ENCODE peak calls at places on chromosome 2, in ten cellular contexts. One of them, this sample, is unnamed.

GRCh38 chr2:23621616-23622015 is 236.6 kb downstream of the KLHL29 start:
- DNase-seq in effector memory CD4-positive, alpha-beta T cell: no peak
- DNase-seq in CD8-positive, alpha-beta memory T cell: no peak
- DNase-seq in SK-N-MC: no peak
- DNase-seq in heart right ventricle: no peak
- DNase-seq in heart left ventricle: peak; percentile 42
- DNase-seq in left ventricle myocardium inferior: no peak
- DNase-seq in mammary epithelial cell: no peak
- DNase-seq in cardiac muscle cell: no peak
- DNase-seq in fibroblast of lung: no peak
- DNase-seq in this sample: no peak

GRCh38 chr2:6994569-6994968 is 77.4 kb downstream of the RNF144A start:
- DNase-seq in cardiac muscle cell: no peak
- DNase-seq in left ventricle myocardium inferior: no peak
- DNase-seq in mammary epithelial cell: no peak
- DNase-seq in fibroblast of lung: no peak
- DNase-seq in CD8-positive, alpha-beta memory T cell: no peak
- DNase-seq in effector memory CD4-positive, alpha-beta T cell: no peak
- DNase-seq in heart left ventricle: no peak
- DNase-seq in heart right ventricle: no peak
- DNase-seq in SK-N-MC: no peak
- DNase-seq in this sample: no peak

GRCh38 chr2:18309627-18310026 is 250.8 kb downstream of the RDH14 start:
- DNase-seq in heart right ventricle: no peak
- DNase-seq in mammary epithelial cell: no peak
- DNase-seq in SK-N-MC: no peak
- DNase-seq in CD8-positive, alpha-beta memory T cell: no peak
- DNase-seq in cardiac muscle cell: no peak
- DNase-seq in fibroblast of lung: no peak
- DNase-seq in heart left ventricle: no peak
- DNase-seq in left ventricle myocardium inferior: no peak
- DNase-seq in effector memory CD4-positive, alpha-beta T cell: no peak
- DNase-seq in this sample: no peak

GRCh38 chr2:103788875-103789715 is 1027.3 kb downstream of the TMEM182 start:
- DNase-seq in heart left ventricle: no peak
- DNase-seq in cardiac muscle cell: no peak
- DNase-seq in left ventricle myocardium inferior: peak; percentile 14
- DNase-seq in effector memory CD4-positive, alpha-beta T cell: no peak
- DNase-seq in mammary epithelial cell: no peak
- DNase-seq in CD8-positive, alpha-beta memory T cell: no peak
- DNase-seq in SK-N-MC: peak; percentile 57
- DNase-seq in fibroblast of lung: peak; percentile 68
- DNase-seq in heart right ventricle: peak; percentile 22
- DNase-seq in this sample: no peak

GRCh38 chr2:226585130-226585561 is 214.5 kb downstream of the IRS1 start:
- DNase-seq in cardiac muscle cell: no peak
- DNase-seq in mammary epithelial cell: no peak
- DNase-seq in heart right ventricle: no peak
- DNase-seq in effector memory CD4-positive, alpha-beta T cell: no peak
- DNase-seq in fibroblast of lung: no peak
- DNase-seq in left ventricle myocardium inferior: no peak
- DNase-seq in SK-N-MC: no peak
- DNase-seq in CD8-positive, alpha-beta memory T cell: no peak
- DNase-seq in heart left ventricle: no peak
- DNase-seq in this sample: no peak

GRCh38 chr2:236634203-236634602 is 64.6 kb downstream of the ACKR3 start:
- DNase-seq in CD8-positive, alpha-beta memory T cell: no peak
- DNase-seq in cardiac muscle cell: no peak
- DNase-seq in heart right ventricle: no peak
- DNase-seq in left ventricle myocardium inferior: no peak
- DNase-seq in effector memory CD4-positive, alpha-beta T cell: no peak
- DNase-seq in heart left ventricle: no peak
- DNase-seq in mammary epithelial cell: no peak
- DNase-seq in fibroblast of lung: no peak
- DNase-seq in SK-N-MC: no peak
- DNase-seq in this sample: no peak

GRCh38 chr2:2560374-2561015 is 229.4 kb upstream of the MYT1L start:
- DNase-seq in mammary epithelial cell: no peak
- DNase-seq in heart left ventricle: no peak
- DNase-seq in SK-N-MC: no peak
- DNase-seq in left ventricle myocardium inferior: no peak
- DNase-seq in cardiac muscle cell: no peak
- DNase-seq in heart right ventricle: no peak
- DNase-seq in CD8-positive, alpha-beta memory T cell: no peak
- DNase-seq in fibroblast of lung: no peak
- DNase-seq in effector memory CD4-positive, alpha-beta T cell: no peak
- DNase-seq in this sample: no peak

GRCh38 chr2:36516136-36516870 is 81.7 kb downstream of the FEZ2 start:
- DNase-seq in SK-N-MC: no peak
- DNase-seq in left ventricle myocardium inferior: no peak
- DNase-seq in effector memory CD4-positive, alpha-beta T cell: no peak
- DNase-seq in fibroblast of lung: peak; percentile 62
- DNase-seq in mammary epithelial cell: peak; percentile 45
- DNase-seq in heart left ventricle: no peak
- DNase-seq in cardiac muscle cell: peak; percentile 58
- DNase-seq in CD8-positive, alpha-beta memory T cell: no peak
- DNase-seq in heart right ventricle: no peak
- DNase-seq in this sample: no peak

GRCh38 chr2:101616411-101616810 is 81.1 kb upstream of the MAP4K4 start:
- DNase-seq in heart left ventricle: no peak
- DNase-seq in CD8-positive, alpha-beta memory T cell: no peak
- DNase-seq in effector memory CD4-positive, alpha-beta T cell: no peak
- DNase-seq in mammary epithelial cell: peak; percentile 26
- DNase-seq in heart right ventricle: no peak
- DNase-seq in cardiac muscle cell: peak; percentile 35
- DNase-seq in fibroblast of lung: peak; percentile 49
- DNase-seq in left ventricle myocardium inferior: peak; percentile 56
- DNase-seq in SK-N-MC: no peak
- DNase-seq in this sample: no peak

GRCh38 chr2:83370419-83370762 is 1088.7 kb downstream of the SUCLG1 start:
- DNase-seq in fibroblast of lung: no peak
- DNase-seq in left ventricle myocardium inferior: no peak
- DNase-seq in SK-N-MC: no peak
- DNase-seq in mammary epithelial cell: no peak
- DNase-seq in heart left ventricle: no peak
- DNase-seq in CD8-positive, alpha-beta memory T cell: no peak
- DNase-seq in cardiac muscle cell: no peak
- DNase-seq in heart right ventricle: no peak
- DNase-seq in effector memory CD4-positive, alpha-beta T cell: no peak
- DNase-seq in this sample: no peak

GRCh38 chr2:120924924-120925323 is 189.3 kb downstream of the GLI2 start:
- DNase-seq in effector memory CD4-positive, alpha-beta T cell: no peak
- DNase-seq in left ventricle myocardium inferior: no peak
- DNase-seq in mammary epithelial cell: no peak
- DNase-seq in heart left ventricle: no peak
- DNase-seq in CD8-positive, alpha-beta memory T cell: no peak
- DNase-seq in heart right ventricle: no peak
- DNase-seq in SK-N-MC: no peak
- DNase-seq in cardiac muscle cell: no peak
- DNase-seq in fibroblast of lung: no peak
- DNase-seq in this sample: no peak

GRCh38 chr2:206611191-206611590 is 31.1 kb upstream of the FAM237A start:
- DNase-seq in mammary epithelial cell: peak; percentile 27
- DNase-seq in SK-N-MC: no peak
- DNase-seq in heart right ventricle: no peak
- DNase-seq in left ventricle myocardium inferior: no peak
- DNase-seq in heart left ventricle: no peak
- DNase-seq in fibroblast of lung: no peak
- DNase-seq in cardiac muscle cell: no peak
- DNase-seq in effector memory CD4-positive, alpha-beta T cell: no peak
- DNase-seq in CD8-positive, alpha-beta memory T cell: no peak
- DNase-seq in this sample: no peak

GRCh38 chr2:205633994-205634393 is 48.3 kb upstream of the NRP2 start:
- DNase-seq in CD8-positive, alpha-beta memory T cell: no peak
- DNase-seq in heart left ventricle: no peak
- DNase-seq in mammary epithelial cell: no peak
- DNase-seq in effector memory CD4-positive, alpha-beta T cell: no peak
- DNase-seq in left ventricle myocardium inferior: no peak
- DNase-seq in heart right ventricle: no peak
- DNase-seq in SK-N-MC: no peak
- DNase-seq in cardiac muscle cell: peak; percentile 17
- DNase-seq in fibroblast of lung: no peak
- DNase-seq in this sample: no peak

DNA sequence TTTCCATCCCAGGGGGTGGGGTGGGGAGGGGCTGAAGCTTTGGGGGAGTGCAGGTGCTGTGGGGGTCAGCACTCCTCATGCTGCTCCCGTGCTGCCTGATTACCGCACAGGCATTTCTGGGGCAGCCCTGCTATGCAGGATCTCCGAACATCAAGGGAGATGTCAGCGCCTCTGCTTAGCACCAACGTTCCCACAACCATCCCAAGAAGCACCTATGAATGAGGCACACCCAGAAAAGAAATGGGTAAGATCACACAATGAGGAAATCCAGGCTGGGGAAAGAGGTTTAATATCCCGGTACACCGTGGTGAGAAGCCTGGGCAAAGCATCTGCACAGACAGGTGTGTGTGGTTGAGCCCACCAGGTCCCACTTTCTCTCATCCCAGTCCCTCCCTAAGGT is 17.5 kb downstream of the GAREM2 start:
- DNase-seq in mammary epithelial cell: no peak
- DNase-seq in SK-N-MC: no peak
- DNase-seq in left ventricle myocardium inferior: no peak
- DNase-seq in CD8-positive, alpha-beta memory T cell: no peak
- DNase-seq in heart right ventricle: no peak
- DNase-seq in effector memory CD4-positive, alpha-beta T cell: no peak
- DNase-seq in heart left ventricle: no peak
- DNase-seq in fibroblast of lung: no peak
- DNase-seq in cardiac muscle cell: no peak
- DNase-seq in this sample: no peak
- H3K36me3 ChIP-seq in mammary epithelial cell: peaks cover 8% of the 10 kb centered on the region
- H3K36me3 ChIP-seq in SK-N-MC: peaks cover 42% of the 10 kb centered on the region
- H3K36me3 ChIP-seq in left ventricle myocardium inferior: peaks cover 55% of the 10 kb centered on the region
- H3K36me3 ChIP-seq in CD8-positive, alpha-beta memory T cell: peaks cover 40% of the 10 kb centered on the region
- H3K36me3 ChIP-seq in heart right ventricle: peaks cover 40% of the 10 kb centered on the region
- H3K36me3 ChIP-seq in effector memory CD4-positive, alpha-beta T cell: peaks cover 48% of the 10 kb centered on the region
- H3K36me3 ChIP-seq in heart left ventricle: peaks cover 28% of the 10 kb centered on the region
- H3K36me3 ChIP-seq in fibroblast of lung: peaks cover 13% of the 10 kb centered on the region
- H3K36me3 ChIP-seq in cardiac muscle cell: peaks cover 15% of the 10 kb centered on the region
- H3K36me3 ChIP-seq in this sample: peaks cover 14% of the 10 kb centered on the region

DNA sequence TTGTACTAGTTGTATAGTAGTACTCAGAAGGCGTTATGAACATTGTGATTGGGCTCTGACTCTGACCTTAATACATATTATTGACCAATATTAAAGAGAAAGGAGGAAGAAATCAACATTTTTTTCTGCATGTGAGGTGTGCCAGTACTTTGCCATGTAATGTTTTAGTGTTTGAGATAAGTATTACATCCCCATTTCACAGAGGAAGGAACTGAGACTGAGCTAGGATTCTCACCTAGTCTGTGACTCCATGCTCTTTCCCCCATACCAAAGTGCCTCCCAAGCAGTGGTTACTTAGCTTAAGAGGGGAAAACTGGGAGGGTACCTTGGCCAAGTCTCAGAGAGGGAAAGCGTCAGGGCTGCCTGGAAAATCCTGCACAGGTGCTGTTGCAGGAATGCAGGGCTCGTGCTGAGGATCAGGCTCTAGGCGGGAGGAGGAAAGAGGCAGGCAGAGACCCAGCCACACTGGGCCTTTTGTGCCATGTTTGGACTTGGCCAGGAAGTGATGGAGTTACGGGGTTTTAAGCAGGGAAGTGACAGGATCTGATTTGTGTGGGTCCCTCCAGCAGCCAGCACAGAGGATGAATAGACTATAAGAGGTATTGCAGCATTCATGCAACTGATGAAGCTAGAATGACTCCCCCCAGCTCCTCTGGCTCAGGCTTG is 1.7 kb downstream of the PNKD start:
- DNase-seq in heart left ventricle: no peak
- DNase-seq in SK-N-MC: no peak
- DNase-seq in effector memory CD4-positive, alpha-beta T cell: no peak
- DNase-seq in mammary epithelial cell: no peak
- DNase-seq in left ventricle myocardium inferior: no peak
- DNase-seq in fibroblast of lung: no peak
- DNase-seq in CD8-positive, alpha-beta memory T cell: no peak
- DNase-seq in heart right ventricle: no peak
- DNase-seq in cardiac muscle cell: no peak
- DNase-seq in this sample: no peak
- H3K4me3 ChIP-seq in heart left ventricle: peak overlapping the region; percentile 0
- H3K4me3 ChIP-seq in SK-N-MC: peak overlapping the region; percentile 91
- H3K4me3 ChIP-seq in effector memory CD4-positive, alpha-beta T cell: no peak overlapping the region
- H3K4me3 ChIP-seq in mammary epithelial cell: no peak overlapping the region
- H3K4me3 ChIP-seq in left ventricle myocardium inferior: peak overlapping the region; percentile 95
- H3K4me3 ChIP-seq in fibroblast of lung: no peak overlapping the region
- H3K4me3 ChIP-seq in CD8-positive, alpha-beta memory T cell: peak overlapping the region; percentile 88
- H3K4me3 ChIP-seq in heart right ventricle: no peak overlapping the region
- H3K4me3 ChIP-seq in cardiac muscle cell: peak overlapping the region; percentile 71
- H3K4me3 ChIP-seq in this sample: peak overlapping the region; percentile 93

DNA sequence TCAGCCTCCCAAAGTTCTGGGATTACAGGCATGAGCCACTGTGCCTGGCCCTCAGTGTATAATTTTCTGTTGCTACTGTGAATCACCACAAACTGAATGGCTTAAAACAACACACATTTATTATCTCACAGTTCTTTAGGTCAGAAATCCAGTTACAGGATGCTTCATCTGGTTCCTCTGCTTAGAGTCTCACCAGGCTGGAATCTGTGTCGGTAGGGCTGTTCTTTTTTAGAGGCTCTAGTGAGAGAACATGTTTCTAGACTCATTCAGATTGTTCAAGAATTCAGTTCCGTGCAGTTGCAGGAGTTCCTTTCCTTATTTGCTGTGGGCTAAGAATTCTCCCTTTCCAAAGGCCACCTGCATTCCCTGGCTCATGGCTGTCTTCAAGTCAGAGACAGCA is 22.2 kb downstream of the CCDC121 start:
- DNase-seq in effector memory CD4-positive, alpha-beta T cell: no peak
- DNase-seq in mammary epithelial cell: no peak
- DNase-seq in cardiac muscle cell: no peak
- DNase-seq in heart left ventricle: no peak
- DNase-seq in SK-N-MC: no peak
- DNase-seq in heart right ventricle: no peak
- DNase-seq in fibroblast of lung: peak; percentile 64
- DNase-seq in left ventricle myocardium inferior: no peak
- DNase-seq in CD8-positive, alpha-beta memory T cell: no peak
- DNase-seq in this sample: no peak
- H3K36me3 ChIP-seq in effector memory CD4-positive, alpha-beta T cell: peaks cover 63% of the 10 kb centered on the region
- H3K36me3 ChIP-seq in mammary epithelial cell: peaks cover 16% of the 10 kb centered on the region
- H3K36me3 ChIP-seq in cardiac muscle cell: no peaks in the 10 kb centered on the region
- H3K36me3 ChIP-seq in heart left ventricle: peaks cover 21% of the 10 kb centered on the region
- H3K36me3 ChIP-seq in SK-N-MC: peaks cover 65% of the 10 kb centered on the region
- H3K36me3 ChIP-seq in heart right ventricle: peaks cover 51% of the 10 kb centered on the region
- H3K36me3 ChIP-seq in fibroblast of lung: peaks cover 6% of the 10 kb centered on the region
- H3K36me3 ChIP-seq in left ventricle myocardium inferior: peaks cover 85% of the 10 kb centered on the region
- H3K36me3 ChIP-seq in CD8-positive, alpha-beta memory T cell: peaks cover 55% of the 10 kb centered on the region
- H3K36me3 ChIP-seq in this sample: no peaks in the 10 kb centered on the region

GRCh38 chr2:197356136-197356535 is 45.6 kb upstream of the ANKRD44 start:
- DNase-seq in SK-N-MC: no peak
- DNase-seq in left ventricle myocardium inferior: no peak
- DNase-seq in effector memory CD4-positive, alpha-beta T cell: no peak
- DNase-seq in mammary epithelial cell: no peak
- DNase-seq in CD8-positive, alpha-beta memory T cell: no peak
- DNase-seq in heart left ventricle: no peak
- DNase-seq in fibroblast of lung: no peak
- DNase-seq in cardiac muscle cell: no peak
- DNase-seq in heart right ventricle: no peak
- DNase-seq in this sample: no peak
- H3K4me3 ChIP-seq in SK-N-MC: no peak overlapping the region
- H3K4me3 ChIP-seq in left ventricle myocardium inferior: no peak overlapping the region
- H3K4me3 ChIP-seq in effector memory CD4-positive, alpha-beta T cell: no peak overlapping the region
- H3K4me3 ChIP-seq in mammary epithelial cell: no peak overlapping the region
- H3K4me3 ChIP-seq in CD8-positive, alpha-beta memory T cell: no peak overlapping the region
- H3K4me3 ChIP-seq in heart left ventricle: no peak overlapping the region
- H3K4me3 ChIP-seq in fibroblast of lung: no peak overlapping the region
- H3K4me3 ChIP-seq in cardiac muscle cell: no peak overlapping the region
- H3K4me3 ChIP-seq in heart right ventricle: no peak overlapping the region
- H3K4me3 ChIP-seq in this sample: no peak overlapping the region